ENCODE peak calls at places on chromosomes 13 and 19, in six cellular contexts. One of them, this sample, is unnamed.
A peak's percentile ranks its signal among the peaks of the same experiment; 100 is the strongest.

GRCh38 chr13:111215081-111216047 is 100.3 kb downstream of the ARHGEF7 start:
- DNase-seq in esophagus squamous epithelium: no peak
- DNase-seq in transverse colon: no peak
- DNase-seq in lower leg skin: no peak
- DNase-seq in esophagus muscularis mucosa: no peak
- DNase-seq in Peyer's patch: no peak
- DNase-seq in this sample: no peak

GRCh38 chr19:14409157-14410053 is 9.7 kb downstream of the DDX39A start:
- DNase-seq in esophagus squamous epithelium: no peak
- DNase-seq in transverse colon: no peak
- DNase-seq in lower leg skin: no peak
- DNase-seq in esophagus muscularis mucosa: no peak
- DNase-seq in Peyer's patch: no peak
- DNase-seq in this sample: no peak

GRCh38 chr13:51761638-51762350 is 42.2 kb downstream of the DHRS12 start:
- DNase-seq in esophagus muscularis mucosa: no peak
- DNase-seq in transverse colon: no peak
- DNase-seq in lower leg skin: no peak
- DNase-seq in Peyer's patch: no peak
- DNase-seq in esophagus squamous epithelium: no peak
- DNase-seq in this sample: no peak

GRCh38 chr13:33153421-33154381 is 131.9 kb downstream of the STARD13 start:
- DNase-seq in Peyer's patch: no peak
- DNase-seq in esophagus muscularis mucosa: no peak
- DNase-seq in lower leg skin: no peak
- DNase-seq in esophagus squamous epithelium: no peak
- DNase-seq in transverse colon: peak; percentile 21
- DNase-seq in this sample: no peak

GRCh38 chr19:38705197-38706019 is 38.9 kb downstream of the CAPN12 start:
- DNase-seq in esophagus muscularis mucosa: no peak
- DNase-seq in Peyer's patch: no peak
- DNase-seq in transverse colon: no peak
- DNase-seq in esophagus squamous epithelium: no peak
- DNase-seq in lower leg skin: no peak
- DNase-seq in this sample: no peak

GRCh38 chr19:12513531-12514061 is 29.0 kb upstream of the ZNF709 start:
- DNase-seq in transverse colon: no peak
- DNase-seq in Peyer's patch: no peak
- DNase-seq in lower leg skin: no peak
- DNase-seq in esophagus muscularis mucosa: no peak
- DNase-seq in esophagus squamous epithelium: no peak
- DNase-seq in this sample: no peak

GRCh38 chr13:103351035-103351828 is 285.0 kb upstream of the SLC10A2 start:
- DNase-seq in Peyer's patch: no peak
- DNase-seq in lower leg skin: no peak
- DNase-seq in esophagus squamous epithelium: no peak
- DNase-seq in esophagus muscularis mucosa: no peak
- DNase-seq in transverse colon: peak; percentile 10
- DNase-seq in this sample: no peak

GRCh38 chr13:112957295-112957677 is 11.7 kb upstream of the MCF2L start:
- DNase-seq in Peyer's patch: no peak
- DNase-seq in esophagus squamous epithelium: no peak
- DNase-seq in transverse colon: no peak
- DNase-seq in esophagus muscularis mucosa: no peak
- DNase-seq in lower leg skin: no peak
- DNase-seq in this sample: no peak

GRCh38 chr19:48398329-48399235 is 5.1 kb downstream of the GRIN2D start:
- DNase-seq in transverse colon: peak; percentile 88
- DNase-seq in esophagus muscularis mucosa: no peak
- DNase-seq in esophagus squamous epithelium: no peak
- DNase-seq in Peyer's patch: peak; percentile 78
- DNase-seq in lower leg skin: peak; percentile 69
- DNase-seq in this sample: peak; percentile 92

GRCh38 chr13:77331421-77331820 is 4.5 kb upstream of the MYCBP2 start:
- DNase-seq in esophagus muscularis mucosa: no peak
- DNase-seq in transverse colon: no peak
- DNase-seq in Peyer's patch: no peak
- DNase-seq in esophagus squamous epithelium: no peak
- DNase-seq in lower leg skin: no peak
- DNase-seq in this sample: no peak

DNA sequence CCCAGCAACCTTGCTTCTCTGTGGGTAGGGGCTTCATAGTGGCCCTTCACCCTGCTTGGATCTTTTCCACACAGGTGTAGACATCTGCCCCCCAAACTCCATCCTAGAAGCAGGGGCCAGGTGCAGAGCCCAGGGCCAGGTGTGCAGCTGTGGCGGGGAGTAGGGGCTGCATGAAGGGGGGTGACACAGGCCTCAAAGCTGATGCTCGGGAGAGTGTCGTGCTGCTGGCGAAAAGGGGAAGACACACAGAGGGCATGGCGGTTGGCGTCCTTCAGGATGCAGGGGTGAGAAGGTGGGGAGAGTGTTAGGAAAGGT is 31.0 kb upstream of the ISYNA1 start:
- DNase-seq in esophagus muscularis mucosa: no peak
- DNase-seq in transverse colon: no peak
- DNase-seq in Peyer's patch: no peak
- DNase-seq in esophagus squamous epithelium: no peak
- DNase-seq in lower leg skin: no peak
- DNase-seq in this sample: no peak
- TF ChIP-seq POLR2A in esophagus muscularis mucosa: no peak
- TF ChIP-seq POLR2A in transverse colon: no peak
- TF ChIP-seq POLR2A in Peyer's patch: no peak
- TF ChIP-seq POLR2A in esophagus squamous epithelium: no peak
- TF ChIP-seq POLR2A in lower leg skin: no peak
- TF ChIP-seq POLR2A in this sample: no peak

GRCh38 chr19:4539697-4540581 is at the start of gene LRG1:
- DNase-seq in esophagus muscularis mucosa: no peak
- DNase-seq in lower leg skin: peak; percentile 40
- DNase-seq in Peyer's patch: no peak
- DNase-seq in transverse colon: peak; percentile 88
- DNase-seq in esophagus squamous epithelium: no peak
- DNase-seq in this sample: no peak
- TF ChIP-seq POLR2A in esophagus muscularis mucosa: no peak
- TF ChIP-seq POLR2A in lower leg skin: no peak
- TF ChIP-seq POLR2A in Peyer's patch: peak; percentile 54
- TF ChIP-seq POLR2A in transverse colon: peak; percentile 81
- TF ChIP-seq POLR2A in esophagus squamous epithelium: no peak
- TF ChIP-seq POLR2A in this sample: peak; percentile 33

DNA sequence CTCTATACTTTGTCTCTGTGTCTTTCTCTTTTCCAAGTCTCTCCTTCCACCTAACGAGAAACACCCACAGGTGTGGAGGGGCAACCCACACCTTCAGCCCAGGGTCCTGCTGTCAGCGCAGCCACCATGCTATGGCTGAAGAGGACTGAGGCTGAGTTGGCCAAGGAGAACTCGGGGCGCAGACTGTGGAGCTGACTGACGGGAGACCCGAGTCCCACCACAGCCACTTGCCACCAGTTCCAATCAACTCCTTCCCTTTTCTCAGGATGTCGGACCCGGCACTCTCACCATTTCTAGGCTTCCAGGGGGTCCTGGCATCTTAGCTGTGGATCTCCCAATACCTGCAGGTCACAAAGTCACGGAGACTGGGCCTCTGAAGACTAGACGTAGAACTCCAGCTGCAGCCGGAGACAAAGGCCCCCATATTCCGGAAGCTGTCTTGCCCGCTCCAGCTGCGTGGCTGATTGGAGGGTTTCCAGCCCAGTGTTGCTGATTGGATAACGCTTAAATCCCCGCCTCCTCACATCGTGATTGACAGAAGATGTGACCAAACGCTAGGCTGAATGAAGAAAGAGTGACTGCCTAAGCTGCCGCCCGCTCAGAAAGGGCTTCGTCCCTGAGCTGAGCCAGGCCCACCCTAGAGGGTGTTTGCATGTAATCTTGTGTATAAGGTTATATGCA is 63.6 kb downstream of the ZNF429 start:
- DNase-seq in esophagus squamous epithelium: no peak
- DNase-seq in transverse colon: peak; percentile 81
- DNase-seq in lower leg skin: peak; percentile 74
- DNase-seq in esophagus muscularis mucosa: peak; percentile 96
- DNase-seq in Peyer's patch: peak; percentile 82
- DNase-seq in this sample: no peak
- TF ChIP-seq POLR2A in esophagus squamous epithelium: no peak
- TF ChIP-seq POLR2A in transverse colon: no peak
- TF ChIP-seq POLR2A in lower leg skin: no peak
- TF ChIP-seq POLR2A in esophagus muscularis mucosa: no peak
- TF ChIP-seq POLR2A in Peyer's patch: peak; percentile 26
- TF ChIP-seq POLR2A in this sample: peak; percentile 80

GRCh38 chr19:16330811-16331690 is 6.4 kb downstream of the KLF2 start:
- DNase-seq in Peyer's patch: no peak
- DNase-seq in lower leg skin: no peak
- DNase-seq in transverse colon: no peak
- DNase-seq in esophagus squamous epithelium: no peak
- DNase-seq in esophagus muscularis mucosa: no peak
- DNase-seq in this sample: peak; percentile 48
- TF ChIP-seq POLR2A in Peyer's patch: no peak
- TF ChIP-seq POLR2A in lower leg skin: no peak
- TF ChIP-seq POLR2A in transverse colon: no peak
- TF ChIP-seq POLR2A in esophagus squamous epithelium: no peak
- TF ChIP-seq POLR2A in esophagus muscularis mucosa: no peak
- TF ChIP-seq POLR2A in this sample: no peak

This sample was measured in erythroblast.